ENCODE peak calls at places on chromosomes 13 and 19, in six cellular contexts. Y, P, V, N, R and I are unnamed samples.

GRCh38 chr19:58586131-58586765 is 13.1 kb upstream of the MZF1 start:
- DNase-seq in Y (no peak), P (no peak), V (no peak), N (peak; percentile 0), R (no peak), I (no peak)

GRCh38 chr19:53545271-53546065 is 7.5 kb downstream of the ZNF331 start:
- DNase-seq in Y (no peak), P (peak; percentile 66), V (peak; percentile 80), N (no peak), R (no peak), I (no peak)

GRCh38 chr19:18292460-18292809 is 11.0 kb upstream of the JUND start:
- DNase-seq in Y (no peak), P (no peak), V (no peak), N (peak; percentile 24), R (no peak), I (no peak)

GRCh38 chr13:109704771-109705628 is 81.4 kb downstream of the IRS2 start:
- DNase-seq in Y (no peak), P (no peak), V (no peak), N (no peak), R (no peak), I (no peak)

GRCh38 chr19:40444181-40445005 is at the start of gene SERTAD3:
- DNase-seq in Y (peak; percentile 87), P (peak; percentile 98), V (peak; percentile 99), N (peak; percentile 96), R (peak; percentile 95), I (peak; percentile 94)

GRCh38 chr13:94705081-94705751 is 7.1 kb downstream of the SOX21 start:
- DNase-seq in Y (no peak), P (no peak), V (no peak), N (no peak), R (no peak), I (no peak)

GRCh38 chr19:10309423-10309822 is at the start of gene ZGLP1:
- DNase-seq in Y (no peak), P (no peak), V (no peak), N (no peak), R (no peak), I (no peak)

GRCh38 chr13:32881074-32881791 is 135.0 kb upstream of the KL start:
- DNase-seq in Y (no peak), P (peak; percentile 65), V (peak; percentile 32), N (no peak), R (no peak), I (no peak)